ENCODE peak calls at places on chromosomes 12 and 14, in six cellular contexts. One of them, this sample, is unnamed.

GRCh38 chr14:99758915-99759545 is 34.2 kb upstream of the EML1 start:
- DNase-seq in psoas muscle: no peak
- DNase-seq in progenitor cell of endocrine pancreas: no peak
- DNase-seq in PC-3: no peak
- DNase-seq in Calu3: no peak
- DNase-seq in AG09309: no peak
- DNase-seq in this sample: no peak

GRCh38 chr12:8681129-8681902 is 16.5 kb upstream of the RIMKLB start:
- DNase-seq in psoas muscle: no peak
- DNase-seq in progenitor cell of endocrine pancreas: no peak
- DNase-seq in PC-3: no peak
- DNase-seq in Calu3: peak
- DNase-seq in AG09309: no peak
- DNase-seq in this sample: peak

GRCh38 chr12:75661927-75662326 is 150.5 kb upstream of the KRR1 start:
- DNase-seq in psoas muscle: no peak
- DNase-seq in progenitor cell of endocrine pancreas: no peak
- DNase-seq in PC-3: peak
- DNase-seq in Calu3: no peak
- DNase-seq in AG09309: no peak
- DNase-seq in this sample: no peak

GRCh38 chr14:76603713-76604112 is 157.6 kb upstream of the VASH1 start:
- DNase-seq in psoas muscle: no peak
- DNase-seq in progenitor cell of endocrine pancreas: no peak
- DNase-seq in PC-3: no peak
- DNase-seq in Calu3: no peak
- DNase-seq in AG09309: no peak
- DNase-seq in this sample: no peak

GRCh38 chr14:68397371-68397779 is 395.5 kb downstream of the ZFP36L1 start:
- DNase-seq in psoas muscle: peak
- DNase-seq in progenitor cell of endocrine pancreas: no peak
- DNase-seq in PC-3: no peak
- DNase-seq in Calu3: no peak
- DNase-seq in AG09309: no peak
- DNase-seq in this sample: peak

GRCh38 chr14:58730793-58731464 is 93.2 kb downstream of the DACT1 start:
- DNase-seq in psoas muscle: no peak
- DNase-seq in progenitor cell of endocrine pancreas: no peak
- DNase-seq in PC-3: no peak
- DNase-seq in Calu3: no peak
- DNase-seq in AG09309: peak
- DNase-seq in this sample: no peak

GRCh38 chr12:121089031-121089812 is 43.5 kb upstream of the P2RX7 start:
- DNase-seq in psoas muscle: no peak
- DNase-seq in progenitor cell of endocrine pancreas: no peak
- DNase-seq in PC-3: no peak
- DNase-seq in Calu3: no peak
- DNase-seq in AG09309: no peak
- DNase-seq in this sample: no peak

GRCh38 chr14:102530828-102531478 is 21.4 kb upstream of the ANKRD9 start:
- DNase-seq in psoas muscle: no peak
- DNase-seq in progenitor cell of endocrine pancreas: no peak
- DNase-seq in PC-3: peak
- DNase-seq in Calu3: no peak
- DNase-seq in AG09309: no peak
- DNase-seq in this sample: no peak

GRCh38 chr12:120470150-120470817 is 736 bp upstream of the SRSF9 start:
- DNase-seq in psoas muscle: no peak
- DNase-seq in progenitor cell of endocrine pancreas: no peak
- DNase-seq in PC-3: peak
- DNase-seq in Calu3: no peak
- DNase-seq in AG09309: no peak
- DNase-seq in this sample: peak

GRCh38 chr12:10221846-10222245 is 9.2 kb downstream of the GABARAPL1 start:
- DNase-seq in psoas muscle: no peak
- DNase-seq in progenitor cell of endocrine pancreas: no peak
- DNase-seq in PC-3: no peak
- DNase-seq in Calu3: no peak
- DNase-seq in AG09309: no peak
- DNase-seq in this sample: no peak

GRCh38 chr12:124847675-124848074 is 16.0 kb downstream of the SCARB1 start:
- DNase-seq in psoas muscle: no peak
- DNase-seq in progenitor cell of endocrine pancreas: no peak
- DNase-seq in PC-3: no peak
- DNase-seq in Calu3: no peak
- DNase-seq in AG09309: no peak
- DNase-seq in this sample: no peak

GRCh38 chr14:75335588-75335987 is 57.0 kb downstream of the FOS start:
- DNase-seq in psoas muscle: no peak
- DNase-seq in progenitor cell of endocrine pancreas: no peak
- DNase-seq in PC-3: no peak
- DNase-seq in Calu3: no peak
- DNase-seq in AG09309: no peak
- DNase-seq in this sample: no peak

GRCh38 chr14:65167072-65167645 is 64.8 kb upstream of the MAX start:
- DNase-seq in psoas muscle: no peak
- DNase-seq in progenitor cell of endocrine pancreas: no peak
- DNase-seq in PC-3: no peak
- DNase-seq in Calu3: no peak
- DNase-seq in AG09309: no peak
- DNase-seq in this sample: no peak

GRCh38 chr14:77053046-77053841 is 24.7 kb upstream of the IRF2BPL start:
- DNase-seq in psoas muscle: peak
- DNase-seq in progenitor cell of endocrine pancreas: peak
- DNase-seq in PC-3: no peak
- DNase-seq in Calu3: peak
- DNase-seq in AG09309: no peak
- DNase-seq in this sample: peak

GRCh38 chr12:51262758-51263177 is 7.4 kb downstream of the SMAGP start:
- DNase-seq in psoas muscle: no peak
- DNase-seq in progenitor cell of endocrine pancreas: no peak
- DNase-seq in PC-3: peak
- DNase-seq in Calu3: peak
- DNase-seq in AG09309: no peak
- DNase-seq in this sample: no peak

GRCh38 chr12:89770391-89770790 is 61.8 kb upstream of the ATP2B1 start:
- DNase-seq in psoas muscle: no peak
- DNase-seq in progenitor cell of endocrine pancreas: no peak
- DNase-seq in PC-3: peak
- DNase-seq in Calu3: no peak
- DNase-seq in AG09309: no peak
- DNase-seq in this sample: peak

GRCh38 chr14:29892327-29892726 is 35.3 kb downstream of the PRKD1 start:
- DNase-seq in psoas muscle: no peak
- DNase-seq in progenitor cell of endocrine pancreas: no peak
- DNase-seq in PC-3: peak
- DNase-seq in Calu3: no peak
- DNase-seq in AG09309: no peak
- DNase-seq in this sample: no peak

GRCh38 chr12:110247340-110248095 is 33.5 kb upstream of the ATP2A2 start:
- DNase-seq in psoas muscle: peak
- DNase-seq in progenitor cell of endocrine pancreas: no peak
- DNase-seq in PC-3: peak
- DNase-seq in Calu3: peak
- DNase-seq in AG09309: no peak
- DNase-seq in this sample: peak

GRCh38 chr12:24414421-24414820 is 465.0 kb upstream of the SOX5 start:
- DNase-seq in psoas muscle: no peak
- DNase-seq in progenitor cell of endocrine pancreas: no peak
- DNase-seq in PC-3: no peak
- DNase-seq in Calu3: no peak
- DNase-seq in AG09309: no peak
- DNase-seq in this sample: no peak

GRCh38 chr14:95092723-95093122 is 64.6 kb downstream of the DICER1 start:
- DNase-seq in psoas muscle: no peak
- DNase-seq in progenitor cell of endocrine pancreas: no peak
- DNase-seq in PC-3: no peak
- DNase-seq in Calu3: no peak
- DNase-seq in AG09309: no peak
- DNase-seq in this sample: no peak

GRCh38 chr12:89826468-89826867 is 117.8 kb upstream of the ATP2B1 start:
- DNase-seq in psoas muscle: no peak
- DNase-seq in progenitor cell of endocrine pancreas: no peak
- DNase-seq in PC-3: no peak
- DNase-seq in Calu3: no peak
- DNase-seq in AG09309: no peak
- DNase-seq in this sample: no peak

GRCh38 chr12:55720894-55721444 is 776 bp downstream of the RDH5 start:
- DNase-seq in psoas muscle: peak
- DNase-seq in progenitor cell of endocrine pancreas: no peak
- DNase-seq in PC-3: peak
- DNase-seq in Calu3: peak
- DNase-seq in AG09309: peak
- DNase-seq in this sample: peak

GRCh38 chr14:58768977-58769376 is 131.2 kb downstream of the DACT1 start:
- DNase-seq in psoas muscle: no peak
- DNase-seq in progenitor cell of endocrine pancreas: no peak
- DNase-seq in PC-3: no peak
- DNase-seq in Calu3: no peak
- DNase-seq in AG09309: no peak
- DNase-seq in this sample: no peak

GRCh38 chr12:52278931-52279682 is 4.7 kb downstream of the KRT86 start:
- DNase-seq in psoas muscle: peak
- DNase-seq in progenitor cell of endocrine pancreas: peak
- DNase-seq in PC-3: peak
- DNase-seq in Calu3: peak
- DNase-seq in AG09309: no peak
- DNase-seq in this sample: peak

GRCh38 chr12:56256326-56256960 is 1.7 kb downstream of the ANKRD52 start:
- DNase-seq in psoas muscle: peak
- DNase-seq in progenitor cell of endocrine pancreas: no peak
- DNase-seq in PC-3: peak
- DNase-seq in Calu3: no peak
- DNase-seq in AG09309: no peak
- DNase-seq in this sample: no peak

GRCh38 chr14:90087433-90087832 is 25.6 kb downstream of the KCNK13 start:
- DNase-seq in psoas muscle: peak
- DNase-seq in progenitor cell of endocrine pancreas: no peak
- DNase-seq in PC-3: peak
- DNase-seq in Calu3: no peak
- DNase-seq in AG09309: peak
- DNase-seq in this sample: peak

This sample was measured in trophoblast cell.